ENCODE peak calls at places on chromosomes 2 and 18, in five cellular contexts. R is NT2/D1, K is breast epithelium, U is AG04450, M is posterior cingulate gyrus. X is an unnamed sample.

GRCh38 chr18:76491801-76492668 is 3.0 kb downstream of the ZNF516 start:
- DNase-seq in M (no peak), U (no peak), K (no peak), R (no peak), X (no peak)

GRCh38 chr2:144331652-144332355 is 188.1 kb downstream of the ZEB2 start:
- DNase-seq in M (no peak), U (no peak), K (peak), R (no peak), X (no peak)

GRCh38 chr2:96873651-96874096 is 3.8 kb upstream of the SEMA4C start:
- DNase-seq in U (no peak), R (no peak), M (no peak), K (no peak), X (no peak)

GRCh38 chr2:113361051-113361450 is 76.4 kb upstream of the ZNG1B start:
- DNase-seq in K (no peak), M (no peak), R (no peak), U (no peak), X (no peak)

GRCh38 chr2:62196278-62196901 is 475 bp downstream of the B3GNT2 start:
- DNase-seq in R (no peak), U (no peak), M (peak), K (peak), X (peak)

GRCh38 chr2:75403991-75404428 is 156.7 kb downstream of the EVA1A start:
- DNase-seq in K (no peak), R (peak), U (peak), M (no peak), X (no peak)

GRCh38 chr2:12918841-12919445 is 202.2 kb downstream of the TRIB2 start:
- DNase-seq in K (no peak), M (no peak), U (peak), R (no peak), X (no peak)

GRCh38 chr2:143852748-143853147 is 667.2 kb downstream of the ZEB2 start:
- DNase-seq in R (peak), M (no peak), K (no peak), U (no peak), X (no peak)

GRCh38 chr18:58209326-58209725 is 165.3 kb downstream of the NEDD4L start:
- DNase-seq in U (no peak), K (no peak), M (no peak), R (no peak), X (no peak)

GRCh38 chr2:224103603-224104002 is 64.5 kb upstream of the SERPINE2 start:
- DNase-seq in U (no peak), R (no peak), M (no peak), K (no peak), X (no peak)

GRCh38 chr18:27599202-27599829 is 414.2 kb upstream of the CHST9 start:
- DNase-seq in M (peak), R (no peak), U (no peak), K (no peak), X (no peak)

GRCh38 chr18:13011719-13012118 is 20.6 kb downstream of the CEP192 start:
- DNase-seq in K (no peak), M (no peak), R (no peak), U (no peak), X (no peak)

GRCh38 chr2:196149926-196150325 is 21.5 kb downstream of the STK17B start:
- DNase-seq in U (no peak), K (no peak), M (no peak), R (no peak), X (no peak)

GRCh38 chr2:85531585-85531984 is 7.4 kb upstream of the MAT2A start:
- DNase-seq in K (no peak), M (no peak), R (no peak), U (no peak), X (no peak)

GRCh38 chr18:8823530-8823929 is 118.2 kb downstream of the MTCL1 start:
- DNase-seq in U (no peak), K (no peak), R (no peak), M (no peak), X (no peak)

GRCh38 chr2:36618381-36618780 is 20.4 kb upstream of the FEZ2 start:
- DNase-seq in U (peak), M (no peak), R (peak), K (no peak), X (peak)

GRCh38 chr2:21009662-21010225 is 34.1 kb downstream of the APOB start:
- DNase-seq in U (no peak), M (no peak), K (no peak), R (no peak), X (no peak)

GRCh38 chr18:42261731-42262130 is 306.7 kb downstream of the PIK3C3 start:
- DNase-seq in U (no peak), K (no peak), M (no peak), R (no peak), X (no peak)

GRCh38 chr2:182240862-182241371 is 185.9 kb downstream of the PDE1A start:
- DNase-seq in R (no peak), M (no peak), K (no peak), U (no peak), X (peak)

GRCh38 chr18:37964885-37965571 is 399.4 kb upstream of the CELF4 start:
- DNase-seq in U (no peak), M (no peak), K (no peak), R (no peak), X (no peak)

GRCh38 chr2:234981197-234982095 is 29.6 kb downstream of the SH3BP4 start:
- DNase-seq in R (peak), U (peak), M (no peak), K (no peak), X (peak)

GRCh38 chr2:185984670-185985069 is 246.1 kb downstream of the FSIP2 start:
- DNase-seq in K (no peak), M (no peak), R (no peak), U (no peak), X (no peak)

GRCh38 chr2:98445167-98445522 is 487 bp downstream of the INPP4A start:
- DNase-seq in K (no peak), M (peak), R (no peak), U (no peak), X (no peak)

X was measured in Caco-2.